ENCODE peak calls at places on chromosomes 6 and 20, in five cellular contexts. H is GM12878, G is HEK293T, P is K562, I is SK-N-SH. N is an unnamed sample.

GRCh38 chr6:21739838-21740237 is 146.3 kb downstream of the SOX4 start:
- DNase-seq in H (no peak), G (no peak), P (no peak), I (no peak), N (no peak)

GRCh38 chr6:38248500-38249234 is 391.1 kb downstream of the BTBD9 start:
- DNase-seq in H (no peak), G (no peak), P (peak), I (no peak), N (no peak)

GRCh38 chr6:136657629-136658028 is 107.4 kb upstream of the MAP7 start:
- DNase-seq in H (no peak), G (no peak), P (no peak), I (no peak), N (no peak)

GRCh38 chr6:155186052-155186658 is 77.7 kb upstream of the CLDN20 start:
- DNase-seq in H (no peak), G (no peak), P (no peak), I (no peak), N (no peak)

GRCh38 chr20:49914310-49915117 is 815 bp downstream of the SPATA2 start:
- DNase-seq in H (no peak), G (no peak), P (no peak), I (no peak), N (no peak)

GRCh38 chr20:7410150-7410549 is 530.1 kb downstream of the HAO1 start:
- DNase-seq in H (no peak), G (no peak), P (no peak), I (no peak), N (no peak)

GRCh38 chr6:104814743-104815142 is 45.0 kb downstream of the HACE1 start:
- DNase-seq in H (no peak), G (no peak), P (no peak), I (no peak), N (no peak)

GRCh38 chr6:96520039-96520850 is 1.4 kb upstream of the UFL1 start:
- DNase-seq in H (no peak), G (no peak), P (no peak), I (no peak), N (no peak)

GRCh38 chr20:1187605-1188171 is 2.9 kb upstream of the TMEM74B start:
- DNase-seq in H (no peak), G (no peak), P (peak), I (no peak), N (peak)

GRCh38 chr6:148367418-148368024 is 24.9 kb downstream of the SASH1 start:
- DNase-seq in H (no peak), G (no peak), P (no peak), I (no peak), N (no peak)

GRCh38 chr6:169452117-169452868 is 198.6 kb upstream of the THBS2 start:
- DNase-seq in H (no peak), G (no peak), P (peak), I (peak), N (no peak)

GRCh38 chr20:12153616-12154015 is 235.9 kb downstream of the BTBD3 start:
- DNase-seq in H (no peak), G (no peak), P (no peak), I (no peak), N (no peak)

GRCh38 chr6:34414999-34415858 is 10.6 kb downstream of the RPS10 start:
- DNase-seq in H (no peak), G (peak), P (peak), I (peak), N (peak)

GRCh38 chr6:34339971-34340370 is 52.5 kb downstream of the NUDT3 start:
- DNase-seq in H (no peak), G (no peak), P (no peak), I (no peak), N (no peak)

GRCh38 chr6:16355238-16355637 is 116.9 kb downstream of the GMPR start:
- DNase-seq in H (no peak), G (no peak), P (no peak), I (no peak), N (no peak)

GRCh38 chr6:1436334-1437306 is 47.2 kb downstream of the FOXF2 start:
- DNase-seq in H (peak), G (peak), P (peak), I (peak), N (peak)

GRCh38 chr6:170516783-170517616 is 36.1 kb downstream of the PSMB1 start:
- DNase-seq in H (no peak), G (peak), P (peak), I (peak), N (peak)

GRCh38 chr6:71459162-71459561 is 170.6 kb downstream of the OGFRL1 start:
- DNase-seq in H (no peak), G (no peak), P (no peak), I (no peak), N (no peak)

GRCh38 chr20:24872291-24873014 is 76.6 kb upstream of the CST7 start:
- DNase-seq in H (no peak), G (no peak), P (no peak), I (peak), N (no peak)

GRCh38 chr6:144820270-144820669 is 535.1 kb downstream of the UTRN start:
- DNase-seq in H (no peak), G (no peak), P (no peak), I (no peak), N (no peak)

GRCh38 chr6:70549327-70549726 is 17.4 kb upstream of the SDHAF4 start:
- DNase-seq in H (no peak), G (no peak), P (no peak), I (no peak), N (no peak)

GRCh38 chr6:77456531-77457248 is 6.6 kb downstream of the HTR1B start:
- DNase-seq in H (no peak), G (no peak), P (no peak), I (no peak), N (peak)

GRCh38 chr6:4703367-4703766 is 72.8 kb upstream of the CDYL start:
- DNase-seq in H (no peak), G (no peak), P (no peak), I (no peak), N (no peak)

GRCh38 chr20:44610313-44610965 is 28.1 kb downstream of the PKIG start:
- DNase-seq in H (no peak), G (no peak), P (no peak), I (no peak), N (no peak)

GRCh38 chr20:38764563-38765355 is 16.5 kb downstream of the ACTR5 start:
- DNase-seq in H (no peak), G (no peak), P (no peak), I (no peak), N (peak)

GRCh38 chr6:149940673-149940984 is 1.2 kb upstream of the ULBP2 start:
- DNase-seq in H (no peak), G (no peak), P (no peak), I (no peak), N (no peak)

GRCh38 chr6:69096681-69097080 is 461.6 kb downstream of the ADGRB3 start:
- DNase-seq in H (no peak), G (no peak), P (no peak), I (no peak), N (no peak)

GRCh38 chr6:10954590-10955010 is 67.7 kb downstream of the SYCP2L start:
- DNase-seq in H (peak), G (peak), P (peak), I (peak), N (peak)

GRCh38 chr6:71406871-71407860 is 118.6 kb downstream of the OGFRL1 start:
- DNase-seq in H (no peak), G (peak), P (no peak), I (no peak), N (no peak)

GRCh38 chr6:170292778-170293164 is 1.9 kb upstream of the DLL1 start:
- DNase-seq in H (no peak), G (no peak), P (peak), I (peak), N (no peak)

GRCh38 chr20:39775110-39775509 is 813.0 kb downstream of the DHX35 start:
- DNase-seq in H (no peak), G (no peak), P (no peak), I (no peak), N (no peak)

GRCh38 chr20:47888351-47888750 is 103.1 kb upstream of the SULF2 start:
- DNase-seq in H (no peak), G (no peak), P (no peak), I (no peak), N (no peak)

GRCh38 chr6:105607624-105608392 is 204.9 kb upstream of the PREP start:
- DNase-seq in H (no peak), G (no peak), P (no peak), I (no peak), N (no peak)

GRCh38 chr6:127299522-127300240 is 33.0 kb downstream of the RNF146 start:
- DNase-seq in H (no peak), G (no peak), P (no peak), I (no peak), N (no peak)

GRCh38 chr6:157724138-157724537 is 98.9 kb upstream of the SNX9 start:
- DNase-seq in H (no peak), G (no peak), P (no peak), I (no peak), N (no peak)

GRCh38 chr20:60306516-60306915 is 348.3 kb downstream of the CDH26 start:
- DNase-seq in H (no peak), G (no peak), P (no peak), I (no peak), N (no peak)

GRCh38 chr6:16286151-16286522 is 47.8 kb downstream of the GMPR start:
- DNase-seq in H (no peak), G (peak), P (peak), I (peak), N (peak)

GRCh38 chr6:132483779-132484679 is 28.9 kb downstream of the STX7 start:
- DNase-seq in H (peak), G (peak), P (peak), I (peak), N (peak)

GRCh38 chr6:151240036-151240685 is 394 bp downstream of the AKAP12 start:
- DNase-seq in H (no peak), G (peak), P (peak), I (peak), N (no peak)

GRCh38 chr6:158766621-158767435 is 52.3 kb downstream of the EZR start:
- DNase-seq in H (no peak), G (no peak), P (no peak), I (no peak), N (no peak)

DNA sequence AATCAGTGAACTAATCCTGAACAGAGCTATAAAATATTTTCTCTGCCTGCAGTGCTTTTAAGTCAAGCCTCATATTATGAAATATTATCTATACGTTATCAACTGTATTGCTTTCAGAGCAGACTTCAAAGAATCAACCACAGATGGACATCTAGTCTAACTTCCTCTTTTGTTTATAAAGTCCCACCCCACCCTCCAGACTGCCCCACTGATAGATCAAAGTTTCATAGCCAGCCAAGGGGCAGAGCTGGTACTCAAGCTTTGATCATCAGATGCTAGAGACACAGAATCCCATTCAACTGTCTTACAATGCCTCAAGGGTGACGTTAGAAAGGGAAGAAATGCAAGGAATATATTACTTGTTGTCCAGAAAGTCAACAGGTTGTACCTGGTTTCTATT is 308.3 kb downstream of the LAMA2 start:
- DNase-seq in H (no peak), G (no peak), P (no peak), I (no peak), N (no peak)
- TF ChIP-seq FOXM1 in H (no peak), G (no peak), P (no peak), I (no peak), N (no peak)

DNA sequence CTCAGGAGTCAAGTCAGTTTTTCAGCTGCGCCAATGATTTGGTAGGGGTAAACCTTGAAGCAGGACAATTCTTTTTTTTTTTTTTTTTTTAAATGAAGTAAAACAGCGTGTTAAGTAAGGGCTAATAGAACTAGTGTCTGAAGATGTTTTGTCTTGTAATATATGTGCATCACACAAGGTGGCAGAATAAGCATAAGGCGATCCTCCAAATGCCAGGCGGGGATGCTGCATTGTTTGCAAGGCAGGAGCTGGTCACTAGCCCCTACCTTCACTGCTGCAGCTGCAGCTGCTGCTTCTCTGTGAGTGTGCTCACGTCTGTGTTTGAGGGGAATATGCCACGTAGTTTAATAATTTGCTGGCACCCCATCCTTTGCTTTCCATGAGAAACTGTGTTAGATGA is 272.7 kb upstream of the MAP3K7 start:
- DNase-seq in H (no peak), G (no peak), P (no peak), I (peak), N (no peak)
- TF ChIP-seq FOXM1 in H (no peak), G (no peak), P (no peak), I (no peak), N (no peak)

DNA sequence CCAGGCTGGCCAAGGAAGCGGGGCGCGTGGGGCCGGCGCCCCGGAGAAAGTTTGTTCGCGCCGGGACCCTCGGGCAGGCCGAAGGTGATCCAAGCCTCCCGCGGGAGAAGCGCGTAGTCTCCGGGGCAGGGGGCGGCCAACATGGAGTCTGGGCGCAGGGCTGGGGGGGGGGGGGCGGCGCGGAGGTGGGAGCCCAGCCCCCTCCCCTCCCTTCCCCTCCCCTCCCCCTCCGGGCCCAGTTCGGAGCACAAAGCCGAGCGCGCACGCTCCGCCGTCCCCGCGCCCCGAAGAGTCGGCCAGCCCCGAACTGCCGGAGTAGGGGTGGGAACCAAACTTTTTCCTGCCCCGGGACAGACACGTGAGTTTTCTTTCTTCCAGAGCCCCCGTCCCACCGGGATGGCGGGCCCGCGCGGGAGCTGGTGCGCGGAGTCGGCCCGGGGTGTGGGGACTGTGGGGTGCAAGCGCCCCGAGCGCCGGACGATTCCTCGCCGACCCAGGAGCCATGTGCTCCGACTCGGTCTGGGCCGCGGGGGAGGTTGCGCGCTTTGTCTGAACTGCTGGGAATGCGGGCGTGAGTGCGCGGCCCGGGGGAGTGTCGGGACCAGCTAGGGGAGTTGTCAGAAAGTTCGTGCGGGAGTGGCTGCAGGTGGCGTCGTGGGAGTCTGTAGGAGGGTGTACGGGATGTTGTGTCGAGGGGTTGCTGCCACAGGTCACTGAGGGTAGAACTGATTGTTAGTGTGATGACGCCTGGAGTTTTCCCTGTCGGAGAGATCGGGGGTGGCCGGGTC is 1.1 kb downstream of the TGIF2 start:
- DNase-seq in H (no peak), G (peak), P (peak), I (peak), N (peak)
- TF ChIP-seq FOXM1 in H (no peak), G (no peak), P (no peak), I (no peak), N (peak)

DNA sequence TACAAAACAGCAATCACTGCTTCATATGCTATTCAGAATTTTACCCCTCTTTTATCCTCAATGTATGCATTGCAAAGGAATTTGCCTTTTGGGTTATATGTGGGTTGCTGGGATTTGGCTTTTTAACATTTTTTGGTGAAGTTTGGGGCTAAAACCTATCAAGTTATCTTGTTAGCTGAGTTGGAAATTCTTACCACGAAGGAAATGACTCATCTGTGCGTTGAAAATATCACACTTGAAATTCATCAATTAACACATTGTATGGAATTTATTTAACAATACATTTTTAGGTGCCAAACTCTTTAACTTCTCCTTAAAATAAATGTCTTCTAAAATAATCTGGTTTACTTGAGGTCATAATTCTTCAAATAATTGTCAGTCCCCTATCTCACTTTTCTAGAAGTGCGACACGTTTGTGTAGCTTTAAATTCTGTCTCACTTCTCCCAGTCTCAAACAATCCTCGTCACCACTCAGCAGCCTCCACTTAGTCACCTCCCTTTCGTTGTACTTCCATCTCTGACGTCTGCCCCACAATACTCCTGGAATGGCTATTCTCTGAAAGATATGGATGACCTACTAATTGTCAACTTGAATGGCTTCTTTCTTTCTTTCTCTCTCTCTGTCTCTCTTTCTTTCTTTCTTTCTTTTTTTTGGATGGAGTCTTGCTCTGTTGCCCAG is 88.5 kb downstream of the PHACTR1 start:
- DNase-seq in H (no peak), G (no peak), P (no peak), I (no peak), N (no peak)
- TF ChIP-seq FOXM1 in H (no peak), G (no peak), P (no peak), I (no peak), N (no peak)

GRCh38 chr20:23823621-23824324 is 2.8 kb downstream of the CST2 start:
- DNase-seq in H (no peak), G (no peak), P (no peak), I (no peak), N (no peak)

DNA sequence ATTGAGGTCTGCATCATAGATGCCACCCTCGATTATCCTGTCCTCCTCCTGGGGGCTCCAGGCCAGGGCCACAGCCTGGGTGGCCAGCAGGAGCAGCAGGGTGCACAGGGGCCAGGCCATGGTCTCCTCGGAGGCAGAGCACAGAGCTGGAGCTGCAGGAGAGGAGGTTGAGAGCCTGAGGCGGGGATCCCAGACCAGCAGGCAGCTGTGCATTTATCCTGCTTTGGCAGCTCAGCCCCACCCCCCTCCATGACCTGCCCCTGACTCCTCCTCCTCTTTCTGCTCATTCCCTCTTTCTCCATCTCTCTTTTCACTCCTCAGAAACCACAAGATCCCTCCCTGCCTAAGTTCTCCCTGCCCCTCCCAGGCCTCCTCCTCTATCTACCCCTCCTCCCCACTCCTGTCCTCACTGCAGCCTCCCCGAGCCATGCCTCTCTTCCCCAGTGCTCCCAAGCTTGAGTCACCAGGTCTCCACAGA is at the start of gene CST2:
- DNase-seq in H (no peak), G (no peak), P (no peak), I (no peak), N (no peak)
- TF ChIP-seq FOXM1 in H (no peak), G (no peak), P (no peak), I (no peak), N (no peak)

GRCh38 chr6:168047841-168048723 is 30.9 kb downstream of the FRMD1 start:
- DNase-seq in H (no peak), G (no peak), P (no peak), I (no peak), N (no peak)
- TF ChIP-seq FOXM1 in H (no peak), G (no peak), P (no peak), I (no peak), N (no peak)

DNA sequence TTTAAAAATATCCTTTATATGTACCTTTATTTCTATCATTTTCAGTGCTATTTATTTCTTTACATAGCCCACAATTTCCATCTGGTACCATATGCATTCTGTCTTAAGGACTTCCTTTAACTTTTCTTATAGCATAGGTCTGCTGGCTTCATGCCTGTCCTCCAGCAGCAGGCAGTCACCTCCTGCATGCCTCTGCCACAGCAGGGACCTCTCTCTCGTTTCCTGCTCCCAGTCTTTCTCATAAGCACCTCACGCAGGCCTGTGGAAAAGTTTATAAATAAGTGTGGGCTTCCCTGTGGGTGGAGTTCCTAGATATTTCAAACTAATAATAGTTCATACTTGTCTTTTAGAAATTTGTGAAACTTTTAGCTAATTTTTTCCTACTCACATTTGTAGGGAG is 133.9 kb downstream of the KCNQ5 start:
- DNase-seq in H (no peak), G (no peak), P (no peak), I (no peak), N (no peak)
- TF ChIP-seq FOXM1 in H (no peak), G (no peak), P (no peak), I (no peak), N (no peak)

DNA sequence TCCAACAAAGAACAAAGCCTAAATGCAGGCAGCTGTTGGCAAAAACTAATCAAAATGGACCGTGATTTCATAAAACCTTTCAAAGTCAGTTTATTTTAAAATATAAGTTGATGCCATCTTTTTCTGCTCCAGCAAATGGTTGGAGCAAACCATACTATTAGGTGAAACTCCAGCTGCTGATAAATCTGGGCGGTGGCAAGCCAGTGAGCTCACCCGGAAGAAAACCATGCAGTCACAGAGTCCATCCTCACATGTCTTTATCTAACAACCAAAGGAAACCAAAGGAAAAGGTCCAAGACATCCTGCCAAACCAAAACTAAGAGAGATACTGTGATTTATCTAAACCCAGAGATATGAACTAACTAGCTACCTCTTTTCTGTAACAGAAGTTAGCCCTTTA is 72.6 kb downstream of the HIVEP2 start:
- DNase-seq in H (no peak), G (no peak), P (no peak), I (no peak), N (no peak)
- TF ChIP-seq FOXM1 in H (no peak), G (no peak), P (no peak), I (no peak), N (no peak)

GRCh38 chr20:3045042-3045815 is 623 bp upstream of the MRPS26 start:
- DNase-seq in H (no peak), G (peak), P (peak), I (peak), N (no peak)
- TF ChIP-seq FOXM1 in H (no peak), G (no peak), P (no peak), I (no peak), N (no peak)

N was measured in HepG2.